ENCODE peak calls at places on chromosomes 16 and 17, in nine cellular contexts. A is transverse colon, X is mesendoderm, I is body of pancreas, O is testis, B is GM23248, C is A549, G is ascending aorta, Z is lung. E is an unnamed sample.
A peak's percentile ranks its signal among the peaks of the same experiment; 100 is the strongest.

GRCh38 chr16:24075929-24076716 is 180.0 kb upstream of the CACNG3 start:
- DNase-seq in A (no peak), X (peak; percentile 93), I (no peak), O (no peak), B (peak; percentile 2), C (no peak), G (no peak), Z (no peak), E (no peak)

GRCh38 chr17:47615766-47616424 is 33.8 kb upstream of the KPNB1 start:
- DNase-seq in A (no peak), X (peak; percentile 49), I (no peak), O (no peak), B (peak; percentile 71), C (peak; percentile 66), G (no peak), Z (no peak), E (no peak)

GRCh38 chr17:29112780-29113295 is 67.4 kb downstream of the MYO18A start:
- DNase-seq in A (no peak), X (no peak), I (peak; percentile 45), O (no peak), B (peak; percentile 37), C (no peak), G (no peak), Z (no peak), E (no peak)

GRCh38 chr16:28188085-28188916 is 23.5 kb downstream of the XPO6 start:
- DNase-seq in A (no peak), X (no peak), I (no peak), O (no peak), B (no peak), C (no peak), G (no peak), Z (no peak), E (no peak)

GRCh38 chr17:74260525-74260850 is 13.5 kb upstream of the DNAI2 start:
- DNase-seq in A (no peak), X (peak; percentile 91), I (no peak), O (no peak), B (no peak), C (no peak), G (no peak), Z (no peak), E (no peak)

GRCh38 chr17:83053021-83053778 is 26.2 kb upstream of the METRNL start:
- DNase-seq in A (no peak), X (no peak), I (peak; percentile 53), O (peak; percentile 50), B (peak; percentile 56), C (no peak), G (no peak), Z (no peak), E (peak; percentile 47)

GRCh38 chr17:4950075-4950756 is 703 bp upstream of the ENO3 start:
- DNase-seq in A (peak; percentile 75), X (peak; percentile 71), I (peak; percentile 57), O (no peak), B (peak; percentile 73), C (peak; percentile 57), G (no peak), Z (peak; percentile 60), E (no peak)

GRCh38 chr16:51404386-51404785 is 253.3 kb upstream of the SALL1 start:
- DNase-seq in A (no peak), X (no peak), I (no peak), O (no peak), B (peak; percentile 23), C (no peak), G (no peak), Z (no peak), E (no peak)

GRCh38 chr17:2253768-2254406 is 49.7 kb downstream of the SMG6 start:
- DNase-seq in A (no peak), X (no peak), I (no peak), O (no peak), B (no peak), C (no peak), G (no peak), Z (no peak), E (no peak)

GRCh38 chr17:64920026-64920418 is 744 bp upstream of the LRRC37A3 start:
- DNase-seq in A (no peak), X (peak; percentile 36), I (no peak), O (peak; percentile 28), B (peak; percentile 49), C (peak; percentile 35), G (no peak), Z (no peak), E (no peak)

GRCh38 chr17:71438631-71439146 is 682.1 kb upstream of the SOX9 start:
- DNase-seq in A (no peak), X (no peak), I (no peak), O (no peak), B (peak; percentile 94), C (peak; percentile 84), G (no peak), Z (peak; percentile 45), E (no peak)

GRCh38 chr17:13031718-13032350 is 14.0 kb upstream of the ELAC2 start:
- DNase-seq in A (peak; percentile 36), X (peak; percentile 67), I (peak; percentile 64), O (peak; percentile 74), B (peak; percentile 77), C (peak; percentile 71), G (no peak), Z (peak; percentile 46), E (no peak)

GRCh38 chr16:81779540-81780320 is 639 bp downstream of the PLCG2 start:
- DNase-seq in A (peak; percentile 50), X (no peak), I (peak; percentile 32), O (no peak), B (peak; percentile 16), C (peak; percentile 23), G (no peak), Z (peak; percentile 51), E (no peak)

GRCh38 chr17:80192268-80192667 is 22.4 kb downstream of the CARD14 start:
- DNase-seq in A (no peak), X (no peak), I (peak; percentile 37), O (no peak), B (no peak), C (no peak), G (no peak), Z (no peak), E (peak; percentile 74)

GRCh38 chr17:72237223-72237622 is 116.4 kb downstream of the SOX9 start:
- DNase-seq in A (no peak), X (no peak), I (no peak), O (no peak), B (no peak), C (no peak), G (no peak), Z (no peak), E (no peak)

GRCh38 chr17:62321451-62321850 is 58.9 kb upstream of the EFCAB3 start:
- DNase-seq in A (no peak), X (no peak), I (no peak), O (no peak), B (peak; percentile 31), C (no peak), G (no peak), Z (no peak), E (no peak)

GRCh38 chr17:56635640-56636039 is 42.1 kb downstream of the NOG start:
- DNase-seq in A (no peak), X (no peak), I (no peak), O (no peak), B (peak; percentile 37), C (no peak), G (no peak), Z (no peak), E (no peak)

DNA sequence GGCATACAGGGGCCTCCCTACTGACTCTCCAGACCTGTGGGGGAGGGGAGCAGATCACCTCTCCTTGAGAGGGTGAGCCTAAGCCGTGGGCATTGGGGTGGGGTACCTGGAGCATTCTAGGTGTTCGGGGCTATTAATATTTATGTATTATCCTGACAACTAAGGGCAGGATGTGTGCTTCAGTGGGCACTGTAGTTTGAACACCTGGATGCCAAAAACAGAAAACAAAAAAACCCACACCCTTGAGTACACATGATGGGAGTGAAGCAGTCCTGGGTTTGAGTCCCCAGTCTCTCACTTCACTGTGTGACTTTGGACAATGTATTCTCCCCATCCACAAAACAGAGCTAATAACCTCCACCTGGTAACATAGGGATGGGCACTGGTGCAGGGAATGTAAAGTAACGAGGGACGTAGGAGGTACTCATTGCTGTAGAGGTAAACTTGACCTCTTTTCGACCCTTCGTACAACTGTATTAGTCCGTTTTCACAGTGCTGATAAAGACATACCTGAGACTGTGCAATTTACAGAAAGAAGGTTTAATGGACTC is 257.8 kb downstream of the CPPED1 start:
- DNase-seq in A (no peak), X (no peak), I (no peak), O (no peak), B (no peak), C (no peak), G (no peak), Z (no peak), E (no peak)
- H3K4me1 ChIP-seq in A (no peaks in the 10 kb centered on the region), X (no peaks in the 10 kb centered on the region), I (no peaks in the 10 kb centered on the region), O (no peaks in the 10 kb centered on the region), B (no peaks in the 10 kb centered on the region), C (no peaks in the 10 kb centered on the region), G (no peaks in the 10 kb centered on the region), Z (peaks cover 2% of the 10 kb centered on the region), E (no peaks in the 10 kb centered on the region)

GRCh38 chr16:67540756-67541155 is 12.1 kb downstream of the RIPOR1 start:
- DNase-seq in A (no peak), X (no peak), I (no peak), O (no peak), B (no peak), C (no peak), G (no peak), Z (no peak), E (no peak)
- H3K4me1 ChIP-seq in A (peaks cover 28% of the 10 kb centered on the region), X (no peaks in the 10 kb centered on the region), I (peaks cover 59% of the 10 kb centered on the region), O (peaks cover 32% of the 10 kb centered on the region), B (peaks cover 7% of the 10 kb centered on the region), C (peaks cover 9% of the 10 kb centered on the region), G (peaks cover 9% of the 10 kb centered on the region), Z (peaks cover 23% of the 10 kb centered on the region), E (peaks cover 12% of the 10 kb centered on the region)

GRCh38 chr17:39668141-39668924 is at the start of gene PNMT:
- DNase-seq in A (peak; percentile 81), X (peak; percentile 80), I (peak; percentile 83), O (peak; percentile 82), B (peak; percentile 79), C (peak; percentile 78), G (no peak), Z (peak; percentile 62), E (no peak)
- H3K4me1 ChIP-seq in A (peaks cover 50% of the 10 kb centered on the region), X (peaks cover 2% of the 10 kb centered on the region), I (peaks cover 36% of the 10 kb centered on the region), O (peaks cover 23% of the 10 kb centered on the region), B (no peaks in the 10 kb centered on the region), C (peaks cover 48% of the 10 kb centered on the region), G (peaks cover 25% of the 10 kb centered on the region), Z (peaks cover 23% of the 10 kb centered on the region), E (peaks cover 27% of the 10 kb centered on the region)

GRCh38 chr16:49638696-49639629 is 216.9 kb downstream of the ZNF423 start:
- DNase-seq in A (no peak), X (no peak), I (no peak), O (no peak), B (no peak), C (no peak), G (no peak), Z (no peak), E (no peak)

GRCh38 chr16:49637933-49638695 is 217.8 kb downstream of the ZNF423 start:
- DNase-seq in A (no peak), X (no peak), I (no peak), O (no peak), B (no peak), C (no peak), G (no peak), Z (no peak), E (no peak)

GRCh38 chr16:49639739-49640388 is 216.0 kb downstream of the ZNF423 start:
- DNase-seq in A (no peak), X (peak; percentile 37), I (no peak), O (peak; percentile 61), B (no peak), C (no peak), G (no peak), Z (no peak), E (no peak)

GRCh38 chr16:49641250-49641649 is 214.7 kb downstream of the ZNF423 start:
- DNase-seq in A (no peak), X (no peak), I (no peak), O (no peak), B (no peak), C (no peak), G (no peak), Z (no peak), E (no peak)

GRCh38 chr16:49640606-49641005 is 215.3 kb downstream of the ZNF423 start:
- DNase-seq in A (no peak), X (no peak), I (no peak), O (no peak), B (no peak), C (no peak), G (no peak), Z (no peak), E (no peak)
- H3K4me1 ChIP-seq in A (peaks cover 18% of the 10 kb centered on the region), X (peaks cover 6% of the 10 kb centered on the region), I (no peaks in the 10 kb centered on the region), O (peaks cover 31% of the 10 kb centered on the region), B (peaks cover 15% of the 10 kb centered on the region), C (no peaks in the 10 kb centered on the region), G (peaks cover 9% of the 10 kb centered on the region), Z (peaks cover 16% of the 10 kb centered on the region), E (no peaks in the 10 kb centered on the region)